ENCODE peak calls at places on chromosomes 4 and X, in four cellular contexts. C is endothelial cell of umbilical vein, F is K562, L is GM12878. D is an unnamed sample.

GRCh38 chrX:74343970-74344622 is 40.1 kb downstream of the ZCCHC13 start:
- DNase-seq in C (peak; percentile 90), F (peak; percentile 46), L (peak; percentile 39), D (peak; percentile 97)

GRCh38 chr4:101730291-101731117 is 60.0 kb upstream of the BANK1 start:
- DNase-seq in C (peak; percentile 78), F (peak; percentile 7), L (peak; percentile 8), D (peak; percentile 70)

GRCh38 chr4:37763831-37764230 is 62.7 kb upstream of the PGM2 start:
- DNase-seq in C (no peak), F (no peak), L (no peak), D (no peak)

GRCh38 chrX:68823413-68824151 is 5.2 kb upstream of the EFNB1 start:
- DNase-seq in C (no peak), F (no peak), L (no peak), D (no peak)

GRCh38 chr4:109908741-109909140 is 3.9 kb upstream of the EGF start:
- DNase-seq in C (no peak), F (no peak), L (no peak), D (no peak)

GRCh38 chrX:110173192-110174175 is 144.4 kb downstream of the AMMECR1 start:
- DNase-seq in C (peak; percentile 62), F (no peak), L (no peak), D (peak; percentile 23)

GRCh38 chrX:41449138-41449537 is 2.0 kb downstream of the NYX start:
- DNase-seq in C (no peak), F (no peak), L (no peak), D (no peak)

GRCh38 chr4:98653890-98654867 is 4.2 kb downstream of the TSPAN5 start:
- DNase-seq in C (peak; percentile 83), F (no peak), L (no peak), D (peak; percentile 98)

GRCh38 chr4:7890635-7891393 is 48.8 kb downstream of the AFAP1 start:
- DNase-seq in C (peak; percentile 88), F (no peak), L (no peak), D (peak; percentile 92)

GRCh38 chrX:85517994-85518718 is 138.7 kb upstream of the POF1B start:
- DNase-seq in C (no peak), F (no peak), L (no peak), D (no peak)

GRCh38 chrX:2608638-2609430 is 82.3 kb upstream of the CD99 start:
- DNase-seq in C (peak; percentile 82), F (peak; percentile 89), L (no peak), D (peak; percentile 72)

GRCh38 chr4:4677825-4678522 is 136.1 kb upstream of the STX18 start:
- DNase-seq in C (peak; percentile 25), F (peak; percentile 38), L (no peak), D (peak; percentile 59)
- TF ChIP-seq FOS in C (no peak), F (no peak), L (no peak), D (no peak)

GRCh38 chr4:139633661-139634060 is 32.0 kb upstream of the MGST2 start:
- DNase-seq in C (peak; percentile 29), F (peak; percentile 18), L (no peak), D (peak; percentile 20)

GRCh38 chr4:139630991-139631390 is 34.6 kb upstream of the MGST2 start:
- DNase-seq in C (no peak), F (no peak), L (no peak), D (no peak)

GRCh38 chr4:139629761-139630160 is 35.9 kb upstream of the MGST2 start:
- DNase-seq in C (no peak), F (no peak), L (no peak), D (no peak)

GRCh38 chr4:139635966-139636365 is 29.7 kb upstream of the MGST2 start:
- DNase-seq in C (no peak), F (no peak), L (no peak), D (no peak)

GRCh38 chr4:139633195-139633594 is 32.4 kb upstream of the MGST2 start:
- DNase-seq in C (no peak), F (no peak), L (no peak), D (no peak)
- TF ChIP-seq FOS in C (no peak), F (no peak), L (no peak), D (no peak)

GRCh38 chrX:119709630-119710029 is 16.7 kb upstream of the SEPTIN6 start:
- DNase-seq in C (no peak), F (no peak), L (no peak), D (no peak)
- TF ChIP-seq FOS in C (no peak), F (no peak), L (no peak), D (no peak)

GRCh38 chr4:121934635-121935034 is 17.2 kb downstream of the TRPC3 start:
- DNase-seq in C (no peak), F (no peak), L (no peak), D (no peak)
- TF ChIP-seq FOS in C (no peak), F (no peak), L (no peak), D (no peak)

GRCh38 chr4:118765399-118765798 is 70.5 kb downstream of the SEC24D start:
- DNase-seq in C (peak; percentile 92), F (peak; percentile 57), L (no peak), D (peak; percentile 99)

GRCh38 chr4:118762753-118763477 is 73.0 kb downstream of the SEC24D start:
- DNase-seq in C (no peak), F (no peak), L (no peak), D (no peak)

GRCh38 chr4:118770741-118771187 is 65.2 kb downstream of the SEC24D start:
- DNase-seq in C (no peak), F (no peak), L (no peak), D (peak; percentile 39)

GRCh38 chr4:118769152-118769551 is 66.8 kb downstream of the SEC24D start:
- DNase-seq in C (no peak), F (no peak), L (no peak), D (no peak)

GRCh38 chr4:118767109-118767508 is 68.8 kb downstream of the SEC24D start:
- DNase-seq in C (no peak), F (peak; percentile 67), L (no peak), D (no peak)
- TF ChIP-seq FOS in C (no peak), F (no peak), L (no peak), D (no peak)

GRCh38 chrX:23333842-23334535 is 660 bp upstream of the PTCHD1 start:
- DNase-seq in C (no peak), F (no peak), L (no peak), D (no peak)

GRCh38 chrX:23332888-23333821 is 1.5 kb upstream of the PTCHD1 start:
- DNase-seq in C (no peak), F (no peak), L (no peak), D (no peak)

GRCh38 chrX:23331701-23332100 is 2.9 kb upstream of the PTCHD1 start:
- DNase-seq in C (no peak), F (no peak), L (no peak), D (no peak)

GRCh38 chrX:23334536-23334870 is at the start of gene PTCHD1:
- DNase-seq in C (no peak), F (no peak), L (no peak), D (no peak)

DNA sequence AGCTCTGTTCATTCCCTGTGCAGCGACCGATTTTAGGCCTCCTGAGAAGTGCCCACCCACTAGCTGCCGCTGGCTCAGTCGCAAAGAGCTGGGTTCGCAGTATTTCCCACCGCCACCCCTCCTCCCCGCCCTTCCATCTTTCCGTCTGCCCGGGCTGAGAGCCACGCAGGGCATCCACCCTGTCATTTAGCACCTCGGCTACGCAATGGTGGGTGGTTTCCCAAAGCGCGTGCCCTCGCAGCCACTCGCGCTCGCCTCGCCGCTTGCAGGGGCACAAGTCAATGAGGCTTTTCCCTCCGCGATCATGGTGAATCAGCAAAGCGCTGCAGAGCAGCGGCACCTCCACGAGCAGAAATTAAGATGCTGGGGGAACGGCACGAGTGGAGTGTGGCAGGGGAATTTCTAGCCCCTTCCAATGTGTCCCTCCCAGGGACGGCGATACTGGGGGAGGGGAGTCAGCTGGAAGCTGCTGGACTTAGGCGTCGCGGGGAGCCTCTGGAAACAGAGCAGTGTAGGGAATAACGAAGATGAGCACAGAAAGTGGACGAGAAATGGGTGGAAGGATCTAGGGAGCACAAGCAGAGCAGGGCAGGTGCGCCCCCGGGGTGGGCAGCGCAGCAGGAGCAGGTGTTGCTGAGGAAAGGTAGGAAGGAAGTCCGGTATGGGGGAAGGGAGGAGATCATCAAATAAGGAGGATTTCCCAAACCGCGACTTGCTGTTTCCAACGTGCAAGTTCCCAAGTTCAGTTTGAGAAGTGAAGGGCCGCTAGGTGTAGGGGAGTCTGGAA is 2.4 kb upstream of the PTCHD1 start:
- DNase-seq in C (no peak), F (no peak), L (no peak), D (no peak)
- TF ChIP-seq FOS in C (no peak), F (no peak), L (no peak), D (no peak)

DNA sequence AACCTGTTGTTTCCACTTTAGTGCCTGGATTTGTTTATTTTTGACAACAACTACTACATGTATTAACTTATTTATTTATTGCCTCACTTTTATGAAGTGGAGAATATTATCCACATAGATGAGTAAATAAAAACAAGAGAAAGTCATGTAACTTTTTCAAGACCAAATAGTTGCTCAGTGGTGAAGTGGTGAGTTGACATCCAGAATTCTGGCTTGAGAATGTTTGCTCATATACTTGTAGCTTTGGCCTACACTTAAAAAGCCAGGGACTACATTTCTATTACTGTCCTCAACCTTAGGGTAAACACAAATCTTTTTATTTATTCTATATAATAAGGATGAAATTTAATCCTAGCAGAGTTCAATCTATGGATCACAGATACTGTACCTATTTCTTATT is 47.7 kb upstream of the GALNTL6 start:
- DNase-seq in C (no peak), F (no peak), L (no peak), D (no peak)
- TF ChIP-seq FOS in C (no peak), F (no peak), L (no peak), D (no peak)

GRCh38 chr4:168664242-168664897 is 167.5 kb downstream of the PALLD start:
- DNase-seq in C (no peak), F (no peak), L (no peak), D (no peak)
- TF ChIP-seq FOS in C (no peak), F (no peak), L (no peak), D (no peak)

GRCh38 chrX:38857736-38858432 is 56.6 kb downstream of the MID1IP1 start:
- DNase-seq in C (no peak), F (no peak), L (no peak), D (no peak)

GRCh38 chrX:38860106-38861013 is 59.1 kb downstream of the MID1IP1 start:
- DNase-seq in C (no peak), F (no peak), L (no peak), D (no peak)

GRCh38 chrX:38861489-38861888 is 60.2 kb downstream of the MID1IP1 start:
- DNase-seq in C (no peak), F (no peak), L (no peak), D (peak; percentile 15)

GRCh38 chrX:38862100-38862499 is 60.8 kb downstream of the MID1IP1 start:
- DNase-seq in C (no peak), F (no peak), L (no peak), D (no peak)

GRCh38 chrX:38859602-38860001 is 58.3 kb downstream of the MID1IP1 start:
- DNase-seq in C (no peak), F (no peak), L (no peak), D (peak; percentile 52)
- TF ChIP-seq FOS in C (no peak), F (no peak), L (no peak), D (no peak)